ENCODE peak calls at places on chromosomes 12 and 14, in nine cellular contexts. P, D, W, S, L, M, E, I and Y are unnamed samples. For H3K4me1, the result is how much of the 10 kb centered on the place peaks cover.

GRCh38 chr12:71476513-71476912 is 36.9 kb downstream of the LGR5 start:
- DNase-seq in P (no peak), D (no peak), W (no peak), S (no peak), L (no peak), M (no peak), E (no peak), I (no peak), Y (no peak)

GRCh38 chr14:101040538-101041442 is 137.3 kb upstream of the RTL1 start:
- DNase-seq in P (no peak), D (no peak), W (peak), S (no peak), L (no peak), M (no peak), E (no peak), I (no peak), Y (no peak)

GRCh38 chr12:62466018-62466595 is 519 bp upstream of the MON2 start:
- DNase-seq in P (no peak), D (peak), W (peak), S (no peak), L (peak), M (no peak), E (peak), I (no peak), Y (no peak)

GRCh38 chr12:130281157-130281799 is 56.4 kb upstream of the PIWIL1 start:
- DNase-seq in P (peak), D (no peak), W (no peak), S (no peak), L (no peak), M (no peak), E (peak), I (no peak), Y (no peak)

GRCh38 chr12:75404231-75404630 is 13.3 kb downstream of the GLIPR1L2 start:
- DNase-seq in P (no peak), D (no peak), W (no peak), S (no peak), L (no peak), M (no peak), E (no peak), I (no peak), Y (no peak)

GRCh38 chr12:121632069-121632970 is 6.0 kb downstream of the ORAI1 start:
- DNase-seq in P (no peak), D (no peak), W (no peak), S (peak), L (no peak), M (no peak), E (no peak), I (no peak), Y (no peak)

GRCh38 chr14:87567926-87568325 is 425.1 kb downstream of the GALC start:
- DNase-seq in P (no peak), D (no peak), W (no peak), S (no peak), L (no peak), M (no peak), E (no peak), I (no peak), Y (no peak)

GRCh38 chr12:88895634-88896033 is 315.4 kb upstream of the KITLG start:
- DNase-seq in P (no peak), D (no peak), W (no peak), S (peak), L (no peak), M (no peak), E (no peak), I (no peak), Y (no peak)

GRCh38 chr12:19373569-19373968 is 65.7 kb upstream of the AEBP2 start:
- DNase-seq in P (no peak), D (no peak), W (no peak), S (no peak), L (no peak), M (no peak), E (no peak), I (no peak), Y (no peak)

GRCh38 chr14:64788706-64789105 is 84.5 kb downstream of the PLEKHG3 start:
- DNase-seq in P (no peak), D (no peak), W (no peak), S (peak), L (no peak), M (no peak), E (peak), I (peak), Y (no peak)

GRCh38 chr12:21771311-21771710 is 3.2 kb downstream of the KCNJ8 start:
- DNase-seq in P (no peak), D (no peak), W (no peak), S (no peak), L (no peak), M (no peak), E (no peak), I (no peak), Y (no peak)

GRCh38 chr14:20976291-20976690 is 13.5 kb upstream of the METTL17 start:
- DNase-seq in P (no peak), D (no peak), W (no peak), S (peak), L (no peak), M (no peak), E (no peak), I (no peak), Y (no peak)

GRCh38 chr12:58529114-58529665 is 391.1 kb downstream of the LRIG3 start:
- DNase-seq in P (no peak), D (no peak), W (no peak), S (peak), L (no peak), M (no peak), E (no peak), I (no peak), Y (no peak)

GRCh38 chr12:116143883-116144266 is 133.6 kb downstream of the MED13L start:
- DNase-seq in P (no peak), D (no peak), W (no peak), S (no peak), L (no peak), M (no peak), E (no peak), I (no peak), Y (no peak)

GRCh38 chr12:1830981-1831930 is 10.9 kb downstream of the LRTM2 start:
- DNase-seq in P (peak), D (peak), W (peak), S (peak), L (peak), M (no peak), E (peak), I (no peak), Y (no peak)

GRCh38 chr12:79381246-79382208 is 309.2 kb downstream of the PAWR start:
- DNase-seq in P (no peak), D (no peak), W (no peak), S (no peak), L (no peak), M (no peak), E (no peak), I (no peak), Y (no peak)

GRCh38 chr12:31655208-31655607 is 4.3 kb upstream of the ETFBKMT start:
- DNase-seq in P (no peak), D (no peak), W (no peak), S (no peak), L (no peak), M (no peak), E (no peak), I (no peak), Y (no peak)

GRCh38 chr12:117472983-117473382 is 111.6 kb upstream of the NOS1 start:
- DNase-seq in P (peak), D (no peak), W (peak), S (peak), L (no peak), M (no peak), E (peak), I (peak), Y (no peak)

GRCh38 chr12:52867636-52868035 is 18.8 kb upstream of the KRT78 start:
- DNase-seq in P (peak), D (peak), W (no peak), S (peak), L (no peak), M (no peak), E (no peak), I (no peak), Y (no peak)

GRCh38 chr12:76346798-76347420 is 1.3 kb downstream of the BBS10 start:
- DNase-seq in P (no peak), D (no peak), W (peak), S (peak), L (no peak), M (no peak), E (peak), I (no peak), Y (no peak)

GRCh38 chr14:30564235-30564867 is 5.4 kb downstream of the G2E3 start:
- DNase-seq in P (no peak), D (no peak), W (no peak), S (no peak), L (no peak), M (no peak), E (no peak), I (no peak), Y (no peak)

GRCh38 chr12:113207621-113208040 is 13.6 kb upstream of the TPCN1 start:
- DNase-seq in P (no peak), D (no peak), W (no peak), S (no peak), L (no peak), M (no peak), E (no peak), I (no peak), Y (no peak)

GRCh38 chr14:82224610-82225009 is 691.0 kb upstream of the SEL1L start:
- DNase-seq in P (no peak), D (no peak), W (no peak), S (no peak), L (no peak), M (no peak), E (no peak), I (no peak), Y (no peak)

GRCh38 chr12:113136128-113136989 is 798 bp upstream of the RASAL1 start:
- DNase-seq in P (no peak), D (peak), W (no peak), S (no peak), L (no peak), M (no peak), E (peak), I (peak), Y (no peak)

GRCh38 chr12:104414581-104415305 is 42.0 kb upstream of the CHST11 start:
- DNase-seq in P (no peak), D (no peak), W (no peak), S (no peak), L (no peak), M (no peak), E (no peak), I (peak), Y (no peak)

GRCh38 chr14:46661728-46662127 is 10.1 kb upstream of the RPL10L start:
- DNase-seq in P (no peak), D (no peak), W (no peak), S (no peak), L (no peak), M (no peak), E (no peak), I (peak), Y (no peak)

GRCh38 chr14:91270619-91271018 is 26.1 kb upstream of the GPR68 start:
- DNase-seq in P (no peak), D (no peak), W (no peak), S (no peak), L (no peak), M (no peak), E (no peak), I (no peak), Y (no peak)

GRCh38 chr14:55789442-55789841 is 209.4 kb downstream of the KTN1 start:
- DNase-seq in P (no peak), D (no peak), W (no peak), S (no peak), L (no peak), M (no peak), E (no peak), I (no peak), Y (no peak)

GRCh38 chr12:122951979-122952892 is 14.0 kb downstream of the ABCB9 start:
- DNase-seq in P (no peak), D (peak), W (peak), S (peak), L (peak), M (no peak), E (peak), I (peak), Y (peak)

GRCh38 chr12:84738481-84738972 is 174.1 kb downstream of the SLC6A15 start:
- DNase-seq in P (no peak), D (no peak), W (no peak), S (peak), L (no peak), M (no peak), E (no peak), I (no peak), Y (no peak)

GRCh38 chr12:96749978-96750377 is 157.1 kb upstream of the NEDD1 start:
- DNase-seq in P (no peak), D (no peak), W (no peak), S (no peak), L (no peak), M (no peak), E (no peak), I (no peak), Y (no peak)

GRCh38 chr12:4271433-4272013 is 2.0 kb upstream of the CCND2 start:
- DNase-seq in P (peak), D (no peak), W (no peak), S (no peak), L (no peak), M (no peak), E (no peak), I (no peak), Y (no peak)
- TF ChIP-seq POLR2AphosphoS5 in P (no peak), D (peak), W (no peak), S (no peak), L (peak), M (peak), E (no peak), I (no peak), Y (peak)

GRCh38 chr14:24366375-24366663 is 1.7 kb upstream of the NFATC4 start:
- DNase-seq in P (no peak), D (no peak), W (no peak), S (no peak), L (no peak), M (no peak), E (no peak), I (no peak), Y (no peak)
- TF ChIP-seq POLR2A in P (no peak), D (no peak), W (no peak), S (peak), L (no peak), M (no peak), E (no peak), I (no peak), Y (no peak)

GRCh38 chr12:4275869-4276253 is 2.3 kb downstream of the CCND2 start:
- DNase-seq in P (no peak), D (no peak), W (no peak), S (no peak), L (peak), M (peak), E (peak), I (no peak), Y (peak)
- H3K4me1 ChIP-seq in P (half or more), D (half or more), W (half or more), S (under half), L (half or more), M (half or more), E (under half), I (under half), Y (half or more)

GRCh38 chr14:73795466-73795865 is 56.2 kb upstream of the PTGR2 start:
- DNase-seq in P (no peak), D (no peak), W (no peak), S (no peak), L (no peak), M (no peak), E (no peak), I (no peak), Y (no peak)
- TF ChIP-seq POLR2AphosphoS5 in P (no peak), D (no peak), W (no peak), S (no peak), L (no peak), M (no peak), E (no peak), I (no peak), Y (no peak)

DNA sequence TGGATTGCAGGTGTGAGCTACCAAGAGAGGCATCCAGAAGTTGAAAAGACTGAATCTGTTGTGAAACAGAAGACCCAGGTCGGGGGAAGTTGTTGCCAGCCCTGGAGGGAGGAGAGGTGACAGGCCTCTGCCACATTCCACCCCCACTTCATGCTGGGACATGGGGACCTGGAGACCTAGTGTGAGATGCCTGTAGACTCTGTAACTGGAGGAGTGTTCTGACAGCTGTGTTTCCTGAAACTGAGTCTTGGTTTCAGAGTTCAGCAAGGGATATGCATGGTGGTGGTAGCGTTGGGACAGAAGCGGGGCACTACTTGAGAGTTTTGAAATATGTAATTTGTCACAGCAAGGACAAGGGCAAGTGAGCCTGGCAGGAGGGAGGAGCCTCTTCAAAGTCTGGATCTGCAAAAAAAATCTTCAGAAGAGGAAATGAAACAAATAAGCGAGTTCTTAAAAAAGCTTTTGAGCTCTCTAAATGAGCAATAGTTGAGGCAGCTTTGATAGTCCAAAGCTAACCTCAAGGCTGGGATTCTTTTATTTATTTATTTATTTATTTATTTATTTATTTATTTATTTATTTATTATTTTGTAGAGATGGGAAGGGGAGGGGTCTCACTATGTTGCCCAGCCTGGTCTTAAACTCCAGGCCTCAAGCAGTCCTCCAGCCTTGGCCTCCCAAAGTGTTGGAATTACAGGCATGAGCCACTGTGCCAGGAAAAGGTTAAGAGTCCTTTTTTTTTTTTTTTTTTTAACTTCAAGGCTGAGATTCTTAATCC is 58.9 kb upstream of the EEA1 start:
- DNase-seq in P (no peak), D (no peak), W (peak), S (peak), L (no peak), M (no peak), E (no peak), I (no peak), Y (no peak)
- TF ChIP-seq POLR2A in P (no peak), D (no peak), W (no peak), S (no peak), L (no peak), M (no peak), E (no peak), I (no peak), Y (no peak)